ENCODE peak calls at places on chromosomes 7 and 10, in six cellular contexts. O is fibroblast of lung; E is epithelial cell of esophagus; D is lower lobe of right lung; L is CD8-positive, alpha-beta T cell; P is HL-60. V is an unnamed sample.

GRCh38 chr7:2006921-2007381 is 225.8 kb downstream of the MAD1L1 start:
- DNase-seq in E (no peak), P (no peak), D (peak), L (no peak), O (no peak), V (no peak)

GRCh38 chr10:104028146-104028545 is 57.5 kb downstream of the COL17A1 start:
- DNase-seq in O (peak), P (no peak), D (no peak), E (peak), L (no peak), V (no peak)

GRCh38 chr7:112162161-112163020 is 43.8 kb downstream of the DOCK4 start:
- DNase-seq in E (peak), L (no peak), P (no peak), O (peak), D (peak), V (peak)

GRCh38 chr7:17041324-17041723 is 159.5 kb upstream of the AGR3 start:
- DNase-seq in O (peak), L (no peak), E (peak), D (no peak), P (peak), V (no peak)

GRCh38 chr7:28432105-28432504 is 19.8 kb downstream of the CREB5 start:
- DNase-seq in E (no peak), L (no peak), D (no peak), P (no peak), O (no peak), V (no peak)

GRCh38 chr10:70551971-70552422 is 50.5 kb downstream of the PRF1 start:
- DNase-seq in D (peak), L (no peak), O (peak), E (peak), P (no peak), V (peak)

GRCh38 chr10:5447071-5447470 is 34.7 kb downstream of the NET1 start:
- DNase-seq in D (no peak), O (peak), L (no peak), E (peak), P (no peak), V (no peak)

GRCh38 chr7:151736403-151736909 is 140.5 kb downstream of the PRKAG2 start:
- DNase-seq in D (no peak), E (peak), L (no peak), P (no peak), O (peak), V (peak)

GRCh38 chr7:39826166-39826565 is 123.9 kb upstream of the CDK13 start:
- DNase-seq in E (no peak), L (no peak), D (no peak), O (no peak), P (no peak), V (no peak)

GRCh38 chr7:41574377-41574776 is 128.5 kb downstream of the INHBA start:
- DNase-seq in P (no peak), E (peak), L (no peak), O (peak), D (no peak), V (no peak)

GRCh38 chr10:3976718-3977117 is 191.7 kb upstream of the KLF6 start:
- DNase-seq in D (no peak), E (no peak), L (no peak), O (no peak), P (no peak), V (no peak)

GRCh38 chr10:132361581-132362101 is 29.6 kb downstream of the LRRC27 start:
- DNase-seq in D (no peak), E (no peak), P (no peak), L (no peak), O (no peak), V (no peak)

DNA sequence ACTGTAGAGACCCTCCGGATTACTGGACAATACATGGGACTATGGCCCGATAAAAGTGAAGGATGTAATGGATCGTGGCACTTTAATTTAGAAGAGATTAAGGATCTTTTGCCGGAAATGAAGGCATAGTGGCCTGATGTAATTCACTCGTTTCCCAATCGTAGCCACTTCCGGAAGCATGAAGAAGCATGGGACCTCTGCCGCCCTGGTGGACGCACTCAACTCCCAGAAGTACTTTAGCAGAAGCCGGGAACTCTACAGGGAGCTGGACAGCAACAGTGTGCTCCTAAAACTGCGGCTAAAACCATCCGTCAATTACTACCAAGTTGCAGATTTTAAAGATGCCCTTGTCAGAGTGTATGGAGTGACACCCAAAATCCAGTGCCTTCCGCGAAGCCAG is 59.6 kb upstream of the NUPR2 start:
- DNase-seq in P (no peak), L (no peak), O (no peak), E (no peak), D (no peak), V (no peak)
- H3K4me3 ChIP-seq in P (no peak), L (no peak), O (no peak), E (no peak), D (peak), V (peak)

GRCh38 chr7:54877683-54878082 is 118.7 kb upstream of the SEC61G start:
- DNase-seq in P (no peak), L (no peak), O (peak), D (no peak), E (peak), V (peak)
- TF ChIP-seq CTCF in P (no peak), L (no peak), O (peak), D (no peak), E (peak), V (peak)

DNA sequence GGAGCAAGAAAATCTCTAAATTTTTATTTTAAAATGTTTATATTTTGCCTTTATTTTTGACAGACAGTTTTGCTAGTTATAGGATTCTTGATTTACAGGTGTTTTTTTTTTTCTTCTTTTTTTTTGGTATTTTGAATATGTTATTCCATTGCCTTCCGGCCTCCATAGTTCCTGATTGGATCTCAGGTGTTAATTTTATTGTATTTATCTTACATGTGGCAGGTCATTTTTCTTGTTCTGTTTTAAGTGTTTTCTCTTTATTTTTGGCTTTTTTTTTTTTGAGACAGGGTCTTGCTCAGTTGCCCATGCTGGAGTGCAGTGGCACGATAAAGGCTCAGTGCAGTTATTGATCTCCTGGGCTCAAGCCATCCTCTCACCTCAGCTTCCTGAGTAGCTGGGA is 73.9 kb downstream of the MLLT10 start:
- DNase-seq in L (no peak), P (no peak), D (no peak), E (no peak), O (no peak), V (no peak)
- H3K4me3 ChIP-seq in L (no peak), P (no peak), D (no peak), E (no peak), O (no peak), V (no peak)

DNA sequence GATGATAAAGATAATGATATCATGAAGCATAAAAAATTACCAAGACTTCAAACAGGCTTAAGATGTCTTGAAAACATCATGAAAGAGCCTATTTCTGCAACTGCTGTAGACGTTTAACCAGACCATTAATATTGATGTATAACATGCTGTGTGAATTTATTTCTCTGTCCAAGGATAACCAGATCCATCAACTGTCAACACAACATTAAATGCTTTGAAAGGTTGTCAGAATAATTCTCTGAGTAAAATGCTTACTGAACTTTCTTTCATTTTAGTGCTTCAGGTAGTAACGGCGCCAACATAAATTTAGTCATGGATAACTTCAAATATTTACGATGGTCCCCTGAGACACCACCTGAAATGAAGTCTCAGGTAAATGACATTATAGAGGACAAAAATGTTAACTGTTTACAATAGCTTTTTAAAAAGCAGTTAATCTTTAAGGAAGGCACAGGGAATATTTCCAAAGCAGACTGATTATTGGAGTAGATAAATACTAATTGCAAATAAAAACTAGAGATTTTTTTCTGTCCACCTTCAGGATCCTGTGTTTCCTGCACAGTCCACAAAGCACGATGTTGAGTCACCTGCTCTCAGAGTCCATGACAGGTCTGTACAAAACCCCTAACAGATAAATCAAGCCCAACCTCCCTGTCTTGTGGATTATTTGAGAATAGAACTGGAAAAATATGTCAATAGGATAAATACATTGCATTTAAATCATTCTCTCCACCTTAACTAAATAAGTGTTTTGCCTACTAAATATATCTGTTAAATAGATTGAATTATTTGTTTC is 1213.2 kb downstream of the XPNPEP1 start:
- DNase-seq in P (no peak), L (no peak), D (no peak), E (peak), O (no peak), V (no peak)
- TF ChIP-seq CTCF in P (no peak), L (no peak), D (no peak), E (no peak), O (no peak), V (no peak)

GRCh38 chr7:140393756-140394306 is 4.5 kb downstream of the SLC37A3 start:
- DNase-seq in P (no peak), O (no peak), D (no peak), L (no peak), E (no peak), V (no peak)
- H3K4me3 ChIP-seq in P (no peak), O (no peak), D (no peak), L (no peak), E (no peak), V (no peak)

GRCh38 chr7:5500056-5500776 is 76.6 kb upstream of the TNRC18 start:
- DNase-seq in P (no peak), E (peak), L (no peak), O (peak), D (no peak), V (no peak)
- TF ChIP-seq CTCF in P (no peak), E (no peak), L (no peak), O (no peak), D (no peak), V (no peak)

DNA sequence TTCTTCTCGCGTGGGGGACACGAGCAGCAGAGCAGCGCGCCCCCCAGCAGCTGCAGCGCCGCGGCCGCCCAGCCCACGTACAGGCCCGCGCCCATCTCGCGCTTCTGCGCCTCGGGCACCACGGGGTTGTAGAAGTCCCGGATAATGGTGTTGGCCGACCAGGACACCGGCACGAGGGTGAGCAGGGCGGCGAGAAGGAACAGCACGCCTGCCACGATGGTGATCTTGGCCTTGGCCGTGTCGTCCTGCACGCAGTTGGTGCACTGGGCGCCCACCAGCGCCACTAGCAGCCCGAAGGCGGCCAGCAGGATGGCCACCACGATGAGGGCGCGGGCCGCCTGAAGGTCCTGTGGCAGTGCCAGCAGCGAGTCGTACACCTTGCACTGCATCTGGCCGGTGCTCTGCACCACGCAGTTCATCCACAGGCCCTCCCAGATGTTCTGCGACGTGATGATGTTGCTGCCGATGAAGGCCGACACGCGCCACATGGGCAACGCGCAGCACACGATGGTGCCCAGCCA is 529 bp downstream of the CLDN3 start:
- DNase-seq in E (no peak), L (no peak), O (no peak), D (no peak), P (no peak), V (no peak)
- H3K4me3 ChIP-seq in E (no peak), L (no peak), O (no peak), D (peak), P (no peak), V (peak)